ENCODE peak calls at places on chromosomes 12 and 14, in seven cellular contexts. R is fibroblast of gingiva; M is NCI-H1105; U is stimulated activated CD4-positive, alpha-beta T cell treated with anti-CD3 and anti-CD28 coated beads, TNF-alpha, amount 100 ng/mL, for 1 hour; L is progenitor cell of endocrine pancreas; P is testis; B is NCI-H748 treated with DMSO at 0.1 percent for 48 hours. G is an unnamed sample.

GRCh38 chr14:89252887-89253532 is 164.0 kb downstream of the FOXN3 start:
- DNase-seq in R (peak), M (no peak), U (no peak), L (no peak), P (no peak), B (no peak), G (no peak)

GRCh38 chr12:124554429-124555029 is 12.9 kb downstream of the NCOR2 start:
- DNase-seq in R (no peak), M (no peak), U (no peak), L (no peak), P (no peak), B (no peak), G (no peak)

GRCh38 chr12:51943346-51943745 is 8.2 kb upstream of the ACVR1B start:
- DNase-seq in R (no peak), M (no peak), U (no peak), L (no peak), P (no peak), B (no peak), G (no peak)

GRCh38 chr14:34212574-34212973 is 249.5 kb downstream of the SPTSSA start:
- DNase-seq in R (no peak), M (no peak), U (no peak), L (no peak), P (no peak), B (no peak), G (no peak)

GRCh38 chr12:14260011-14260993 is 105.2 kb upstream of the ATF7IP start:
- DNase-seq in R (peak), M (no peak), U (no peak), L (peak), P (peak), B (peak), G (no peak)

GRCh38 chr12:11959117-11959823 is 111.5 kb upstream of the BCL2L14 start:
- DNase-seq in R (no peak), M (no peak), U (no peak), L (no peak), P (no peak), B (no peak), G (no peak)

GRCh38 chr12:51374856-51375255 is 16.4 kb downstream of the GALNT6 start:
- DNase-seq in R (no peak), M (no peak), U (no peak), L (no peak), P (no peak), B (no peak), G (no peak)

GRCh38 chr14:35365130-35366047 is 39.2 kb downstream of the NFKBIA start:
- DNase-seq in R (peak), M (no peak), U (peak), L (no peak), P (peak), B (no peak), G (no peak)

GRCh38 chr12:8036366-8036765 is 3.9 kb downstream of the FOXJ2 start:
- DNase-seq in R (no peak), M (no peak), U (no peak), L (no peak), P (no peak), B (no peak), G (no peak)

GRCh38 chr12:64826234-64826633 is 1.8 kb downstream of the TBC1D30 start:
- DNase-seq in R (peak), M (peak), U (no peak), L (peak), P (peak), B (peak), G (no peak)

G was measured in activated T-helper 1 cell treated with anti-CD3 and anti-CD28 coated beads, Interleukin-2, amount 50 U/mL, for 16 hours.